ENCODE peak calls at places on chromosomes 6 and 20, in six cellular contexts. R is putamen; W is stimulated activated CD8-positive, alpha-beta memory T cell treated with anti-CD3 and anti-CD28 coated beads, Interleukin-4, amount 100 ng/mL, for 1 hour; X is stromal cell of bone marrow; L is occipital lobe; T is fibroblast of the aortic adventitia. P is an unnamed sample.

GRCh38 chr20:25369971-25370370 is 20.7 kb downstream of the ABHD12 start:
- DNase-seq in R (no peak), W (no peak), X (no peak), L (no peak), T (no peak), P (no peak)

GRCh38 chr20:3164043-3164762 is 4.5 kb upstream of the FASTKD5 start:
- DNase-seq in R (no peak), W (no peak), X (no peak), L (no peak), T (no peak), P (no peak)

GRCh38 chr20:17960927-17961599 is 7.5 kb downstream of the SNX5 start:
- DNase-seq in R (no peak), W (no peak), X (no peak), L (no peak), T (peak; percentile 77), P (peak; percentile 67)

GRCh38 chr6:31042801-31043200 is 32.5 kb downstream of the MUC22 start:
- DNase-seq in R (no peak), W (no peak), X (peak; percentile 55), L (no peak), T (peak; percentile 54), P (peak; percentile 60)

GRCh38 chr6:109062756-109063352 is 31.8 kb downstream of the SESN1 start:
- DNase-seq in R (no peak), W (no peak), X (no peak), L (no peak), T (no peak), P (no peak)

GRCh38 chr6:118584906-118585305 is 36.8 kb downstream of the PLN start:
- DNase-seq in R (no peak), W (no peak), X (no peak), L (no peak), T (no peak), P (no peak)

GRCh38 chr20:20547221-20547875 is 165.1 kb downstream of the RALGAPA2 start:
- DNase-seq in R (no peak), W (no peak), X (no peak), L (no peak), T (no peak), P (peak; percentile 73)

GRCh38 chr6:89144358-89145041 is 1.4 kb upstream of the PM20D2 start:
- DNase-seq in R (no peak), W (no peak), X (no peak), L (no peak), T (no peak), P (no peak)

GRCh38 chr20:59992531-59992930 is 34.3 kb downstream of the CDH26 start:
- DNase-seq in R (no peak), W (no peak), X (no peak), L (no peak), T (no peak), P (no peak)

GRCh38 chr20:3483309-3483708 is 12.5 kb downstream of the ATRN start:
- DNase-seq in R (no peak), W (no peak), X (no peak), L (no peak), T (no peak), P (no peak)

GRCh38 chr6:3904518-3904917 is 55.3 kb downstream of the FAM50B start:
- DNase-seq in R (peak; percentile 49), W (no peak), X (no peak), L (no peak), T (no peak), P (no peak)

GRCh38 chr6:71190809-71191208 is 97.8 kb upstream of the OGFRL1 start:
- DNase-seq in R (no peak), W (no peak), X (no peak), L (no peak), T (peak; percentile 73), P (no peak)

GRCh38 chr20:47314647-47315338 is 41.7 kb downstream of the ZMYND8 start:
- DNase-seq in R (no peak), W (no peak), X (no peak), L (no peak), T (no peak), P (no peak)

GRCh38 chr20:57899554-57899953 is 189.7 kb upstream of the PMEPA1 start:
- DNase-seq in R (no peak), W (no peak), X (no peak), L (no peak), T (no peak), P (no peak)

GRCh38 chr20:40826699-40827098 is 137.7 kb upstream of the MAFB start:
- DNase-seq in R (no peak), W (no peak), X (no peak), L (no peak), T (no peak), P (no peak)

GRCh38 chr20:63175031-63175895 is 40.7 kb downstream of the YTHDF1 start:
- DNase-seq in R (no peak), W (no peak), X (no peak), L (no peak), T (no peak), P (no peak)

GRCh38 chr6:121305957-121306607 is 28.2 kb downstream of the TBC1D32 start:
- DNase-seq in R (peak; percentile 20), W (no peak), X (no peak), L (no peak), T (peak; percentile 48), P (peak; percentile 31)

GRCh38 chr20:46739441-46740213 is 30.2 kb downstream of the SLC2A10 start:
- DNase-seq in R (no peak), W (no peak), X (no peak), L (no peak), T (no peak), P (peak; percentile 15)

GRCh38 chr6:130178692-130179091 is 44.1 kb downstream of the SAMD3 start:
- DNase-seq in R (no peak), W (no peak), X (peak; percentile 48), L (no peak), T (peak; percentile 94), P (peak; percentile 98)

GRCh38 chr6:96832780-96833179 is 4.5 kb downstream of the GPR63 start:
- DNase-seq in R (no peak), W (no peak), X (no peak), L (no peak), T (no peak), P (no peak)

GRCh38 chr6:166078294-166078693 is 89.4 kb downstream of the TBXT start:
- DNase-seq in R (no peak), W (no peak), X (peak; percentile 72), L (no peak), T (peak; percentile 52), P (peak; percentile 61)

GRCh38 chr6:81950877-81951276 is 198.4 kb upstream of the TENT5A start:
- DNase-seq in R (no peak), W (no peak), X (peak; percentile 21), L (no peak), T (peak; percentile 73), P (peak; percentile 28)

GRCh38 chr20:63000958-63001357 is 5.8 kb downstream of the BHLHE23 start:
- DNase-seq in R (no peak), W (no peak), X (no peak), L (no peak), T (no peak), P (no peak)

GRCh38 chr6:85892346-85892745 is 249.7 kb upstream of the SYNCRIP start:
- DNase-seq in R (no peak), W (no peak), X (no peak), L (no peak), T (no peak), P (no peak)

GRCh38 chr6:169274761-169275160 is 21.1 kb upstream of the THBS2 start:
- DNase-seq in R (no peak), W (no peak), X (no peak), L (no peak), T (peak; percentile 37), P (peak; percentile 57)

GRCh38 chr20:23222531-23223200 is 127.9 kb upstream of the NXT1 start:
- DNase-seq in R (no peak), W (no peak), X (no peak), L (no peak), T (no peak), P (no peak)

GRCh38 chr6:135196739-135197510 is 15.8 kb downstream of the MYB start:
- DNase-seq in R (no peak), W (no peak), X (no peak), L (no peak), T (peak; percentile 18), P (no peak)

GRCh38 chr6:81383472-81383871 is 369.0 kb downstream of the TENT5A start:
- DNase-seq in R (no peak), W (no peak), X (no peak), L (no peak), T (no peak), P (no peak)

GRCh38 chr6:10837692-10837996 is 695 bp downstream of the MAK start:
- DNase-seq in R (no peak), W (no peak), X (no peak), L (no peak), T (peak; percentile 9), P (no peak)

GRCh38 chr6:154842828-154843227 is 109.6 kb downstream of the SCAF8 start:
- DNase-seq in R (no peak), W (no peak), X (no peak), L (no peak), T (no peak), P (no peak)

GRCh38 chr6:36685198-36685919 is 6.8 kb downstream of the CDKN1A start:
- DNase-seq in R (no peak), W (no peak), X (no peak), L (no peak), T (no peak), P (no peak)

GRCh38 chr6:3390698-3391097 is 66.2 kb downstream of the SLC22A23 start:
- DNase-seq in R (peak; percentile 69), W (no peak), X (peak; percentile 99), L (no peak), T (peak; percentile 99), P (peak; percentile 79)

GRCh38 chr6:42790549-42791181 is 8.8 kb downstream of the BICRAL start:
- DNase-seq in R (no peak), W (no peak), X (no peak), L (no peak), T (no peak), P (no peak)

GRCh38 chr6:8157839-8158238 is 55.5 kb upstream of the EEF1E1 start:
- DNase-seq in R (no peak), W (no peak), X (no peak), L (no peak), T (no peak), P (no peak)

GRCh38 chr6:130927305-130927704 is 100.1 kb downstream of the SMLR1 start:
- DNase-seq in R (no peak), W (no peak), X (no peak), L (no peak), T (no peak), P (peak; percentile 40)

GRCh38 chr6:1464796-1465348 is 75.5 kb downstream of the FOXF2 start:
- DNase-seq in R (no peak), W (no peak), X (no peak), L (no peak), T (no peak), P (no peak)

GRCh38 chr6:46961248-46961647 is 39.5 kb upstream of the ADGRF5 start:
- DNase-seq in R (no peak), W (no peak), X (no peak), L (no peak), T (no peak), P (no peak)

GRCh38 chr20:18621004-18621403 is 33.1 kb downstream of the DTD1 start:
- DNase-seq in R (no peak), W (no peak), X (no peak), L (no peak), T (no peak), P (no peak)

P was measured in fibroblast of lung.